ENCODE peak calls at places on chromosomes 4 and X, in eight cellular contexts. R is kidney, V is psoas muscle, W is GM23338, N is breast epithelium, O is WTC11, U is fibroblast of lung, Z is A549. E is an unnamed sample.

GRCh38 chrX:8748855-8749254 is 16.9 kb upstream of the ANOS1 start:
- DNase-seq in R (no peak), V (no peak), W (peak), N (no peak), O (no peak), U (peak), Z (peak), E (no peak)

GRCh38 chr4:103137446-103137827 is 37.8 kb upstream of the BDH2 start:
- DNase-seq in R (no peak), V (no peak), W (no peak), N (no peak), O (no peak), U (no peak), Z (no peak), E (no peak)

GRCh38 chrX:129534816-129535578 is 5.1 kb upstream of the OCRL start:
- DNase-seq in R (no peak), V (no peak), W (no peak), N (no peak), O (no peak), U (no peak), Z (no peak), E (no peak)

GRCh38 chr4:4406455-4407298 is 19.8 kb downstream of the NSG1 start:
- DNase-seq in R (peak), V (no peak), W (no peak), N (no peak), O (no peak), U (no peak), Z (no peak), E (no peak)

GRCh38 chr4:26912069-26912468 is 51.4 kb downstream of the STIM2 start:
- DNase-seq in R (no peak), V (no peak), W (no peak), N (no peak), O (no peak), U (no peak), Z (no peak), E (no peak)

GRCh38 chr4:10109995-10110670 is 6.5 kb downstream of the WDR1 start:
- DNase-seq in R (peak), V (no peak), W (peak), N (no peak), O (no peak), U (no peak), Z (no peak), E (no peak)

GRCh38 chr4:112510468-112511293 is 5.3 kb downstream of the NEUROG2 start:
- DNase-seq in R (no peak), V (no peak), W (peak), N (no peak), O (peak), U (no peak), Z (no peak), E (no peak)

GRCh38 chrX:100070334-100070849 is 339.7 kb downstream of the PCDH19 start:
- DNase-seq in R (no peak), V (no peak), W (peak), N (no peak), O (no peak), U (no peak), Z (no peak), E (no peak)

GRCh38 chr4:158067646-158068045 is 105.2 kb downstream of the GASK1B start:
- DNase-seq in R (no peak), V (no peak), W (no peak), N (no peak), O (no peak), U (no peak), Z (no peak), E (no peak)

GRCh38 chr4:103097112-103097511 is 2.5 kb downstream of the BDH2 start:
- DNase-seq in R (no peak), V (no peak), W (no peak), N (no peak), O (no peak), U (no peak), Z (no peak), E (no peak)

GRCh38 chr4:5503295-5503694 is 205.1 kb downstream of the EVC2 start:
- DNase-seq in R (no peak), V (no peak), W (no peak), N (no peak), O (no peak), U (no peak), Z (no peak), E (no peak)

GRCh38 chr4:142721187-142721586 is 124.9 kb downstream of the INPP4B start:
- DNase-seq in R (no peak), V (no peak), W (no peak), N (no peak), O (no peak), U (no peak), Z (no peak), E (no peak)

GRCh38 chr4:10164877-10165283 is 48.3 kb upstream of the WDR1 start:
- DNase-seq in R (no peak), V (peak), W (peak), N (no peak), O (peak), U (peak), Z (peak), E (no peak)

GRCh38 chrX:66872771-66873170 is 233.9 kb upstream of the EDA2R start:
- DNase-seq in R (no peak), V (no peak), W (no peak), N (no peak), O (no peak), U (no peak), Z (no peak), E (no peak)

GRCh38 chr4:76434901-76435688 is at the start of gene SHROOM3:
- DNase-seq in R (no peak), V (no peak), W (peak), N (no peak), O (no peak), U (no peak), Z (no peak), E (no peak)

GRCh38 chrX:9866633-9867032 is 80.4 kb downstream of the SHROOM2 start:
- DNase-seq in R (no peak), V (no peak), W (no peak), N (no peak), O (no peak), U (peak), Z (no peak), E (no peak)

GRCh38 chrX:75067931-75068330 is 88.2 kb downstream of the ABCB7 start:
- DNase-seq in R (no peak), V (no peak), W (no peak), N (no peak), O (no peak), U (peak), Z (no peak), E (no peak)

GRCh38 chr4:146095091-146095690 is 80.3 kb upstream of the LSM6 start:
- DNase-seq in R (no peak), V (no peak), W (peak), N (no peak), O (peak), U (peak), Z (peak), E (no peak)

GRCh38 chr4:99763635-99764101 is 53.0 kb upstream of the DAPP1 start:
- DNase-seq in R (no peak), V (no peak), W (no peak), N (no peak), O (no peak), U (peak), Z (peak), E (no peak)

GRCh38 chr4:144351306-144351705 is 210.8 kb upstream of the GYPA start:
- DNase-seq in R (no peak), V (no peak), W (no peak), N (no peak), O (no peak), U (no peak), Z (no peak), E (no peak)

GRCh38 chr4:90766837-90767236 is 639.6 kb downstream of the CCSER1 start:
- DNase-seq in R (no peak), V (no peak), W (no peak), N (no peak), O (no peak), U (no peak), Z (no peak), E (no peak)

GRCh38 chrX:150642421-150642820 is 50.8 kb upstream of the MTMR1 start:
- DNase-seq in R (no peak), V (no peak), W (no peak), N (no peak), O (no peak), U (no peak), Z (no peak), E (no peak)

GRCh38 chrX:97046861-97047260 is 163.2 kb downstream of the RPA4 start:
- DNase-seq in R (no peak), V (no peak), W (no peak), N (no peak), O (no peak), U (no peak), Z (no peak), E (no peak)

GRCh38 chr4:55947254-55947882 is 1.4 kb upstream of the CEP135 start:
- DNase-seq in R (no peak), V (no peak), W (no peak), N (no peak), O (no peak), U (peak), Z (no peak), E (no peak)

GRCh38 chr4:51880016-51880915 is 37.3 kb downstream of the DCUN1D4 start:
- DNase-seq in R (no peak), V (no peak), W (no peak), N (no peak), O (no peak), U (no peak), Z (no peak), E (no peak)

GRCh38 chr4:113293043-113293560 is 243.6 kb downstream of the ANK2 start:
- DNase-seq in R (no peak), V (peak), W (peak), N (no peak), O (no peak), U (peak), Z (no peak), E (no peak)

GRCh38 chr4:152920768-152921167 is 15.4 kb upstream of the FHDC1 start:
- DNase-seq in R (no peak), V (no peak), W (peak), N (no peak), O (no peak), U (peak), Z (peak), E (no peak)

GRCh38 chrX:133660356-133660755 is 245.1 kb upstream of the GPC4 start:
- DNase-seq in R (no peak), V (no peak), W (no peak), N (no peak), O (no peak), U (peak), Z (no peak), E (no peak)

GRCh38 chr4:25888781-25889180 is 25.2 kb upstream of the SMIM20 start:
- DNase-seq in R (no peak), V (no peak), W (no peak), N (no peak), O (no peak), U (no peak), Z (no peak), E (no peak)

GRCh38 chr4:69875576-69875975 is 15.6 kb upstream of the SULT1E1 start:
- DNase-seq in R (no peak), V (no peak), W (no peak), N (no peak), O (no peak), U (no peak), Z (no peak), E (no peak)

GRCh38 chr4:174550541-174550940 is 28.3 kb upstream of the HPGD start:
- DNase-seq in R (no peak), V (no peak), W (peak), N (no peak), O (no peak), U (no peak), Z (no peak), E (no peak)

GRCh38 chr4:136741468-136741867 is 790.8 kb downstream of the PCDH18 start:
- DNase-seq in R (no peak), V (no peak), W (no peak), N (no peak), O (no peak), U (peak), Z (peak), E (no peak)

GRCh38 chrX:148204195-148204594 is 223.1 kb downstream of the FMR1NB start:
- DNase-seq in R (no peak), V (no peak), W (no peak), N (no peak), O (no peak), U (no peak), Z (no peak), E (no peak)

GRCh38 chr4:153151535-153152452 is 52.4 kb upstream of the TRIM2 start:
- DNase-seq in R (peak), V (no peak), W (peak), N (no peak), O (peak), U (peak), Z (peak), E (peak)

GRCh38 chr4:183444953-183445543 is 612 bp downstream of the CDKN2AIP start:
- DNase-seq in R (peak), V (no peak), W (peak), N (no peak), O (peak), U (peak), Z (no peak), E (peak)

GRCh38 chrX:96621811-96622210 is 62.8 kb upstream of the DIAPH2 start:
- DNase-seq in R (no peak), V (no peak), W (no peak), N (no peak), O (no peak), U (peak), Z (no peak), E (no peak)

GRCh38 chr4:186979966-186980745 is 256.5 kb upstream of the FAT1 start:
- DNase-seq in R (no peak), V (no peak), W (no peak), N (no peak), O (no peak), U (peak), Z (no peak), E (no peak)

GRCh38 chrX:154374361-154375155 is at the start of gene FLNA:
- DNase-seq in R (peak), V (peak), W (peak), N (no peak), O (peak), U (no peak), Z (no peak), E (no peak)

DNA sequence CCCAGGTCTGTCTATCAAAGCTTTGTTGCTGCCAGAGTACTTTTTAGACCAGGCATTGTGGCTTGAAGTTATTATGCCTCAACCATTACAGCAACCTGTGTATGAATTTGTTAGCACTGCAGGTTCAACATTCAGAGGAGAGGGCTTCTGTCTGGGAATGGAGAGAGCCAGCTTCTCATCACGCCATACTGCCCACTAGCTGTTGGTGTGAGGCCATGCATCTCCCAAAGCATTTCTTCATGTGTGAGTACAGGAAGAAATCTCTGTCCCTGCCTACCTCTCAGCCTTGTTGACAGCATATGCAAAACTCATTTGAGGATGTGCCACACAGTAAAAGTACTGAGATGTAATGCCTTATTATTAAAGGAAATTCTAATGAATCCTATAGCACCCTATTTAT is 76.9 kb upstream of the PPARGC1A start:
- DNase-seq in R (no peak), V (no peak), W (peak), N (no peak), O (peak), U (peak), Z (no peak), E (no peak)
- TF ChIP-seq CTCF in R (peak), V (peak), W (peak), N (no peak), O (peak), U (peak), Z (no peak), E (peak)

GRCh38 chr4:163273203-163273602 is 59.2 kb downstream of the NPY1R start:
- DNase-seq in R (no peak), V (no peak), W (no peak), N (no peak), O (no peak), U (no peak), Z (no peak), E (no peak)
- TF ChIP-seq CTCF in R (no peak), V (no peak), W (no peak), N (no peak), O (no peak), U (no peak), Z (no peak), E (no peak)

GRCh38 chr4:83074086-83074704 is 39.2 kb downstream of the COPS4 start:
- DNase-seq in R (no peak), V (no peak), W (peak), N (no peak), O (no peak), U (peak), Z (peak), E (no peak)
- TF ChIP-seq CTCF in R (peak), V (peak), W (peak), N (peak), O (peak), U (peak), Z (peak), E (peak)

DNA sequence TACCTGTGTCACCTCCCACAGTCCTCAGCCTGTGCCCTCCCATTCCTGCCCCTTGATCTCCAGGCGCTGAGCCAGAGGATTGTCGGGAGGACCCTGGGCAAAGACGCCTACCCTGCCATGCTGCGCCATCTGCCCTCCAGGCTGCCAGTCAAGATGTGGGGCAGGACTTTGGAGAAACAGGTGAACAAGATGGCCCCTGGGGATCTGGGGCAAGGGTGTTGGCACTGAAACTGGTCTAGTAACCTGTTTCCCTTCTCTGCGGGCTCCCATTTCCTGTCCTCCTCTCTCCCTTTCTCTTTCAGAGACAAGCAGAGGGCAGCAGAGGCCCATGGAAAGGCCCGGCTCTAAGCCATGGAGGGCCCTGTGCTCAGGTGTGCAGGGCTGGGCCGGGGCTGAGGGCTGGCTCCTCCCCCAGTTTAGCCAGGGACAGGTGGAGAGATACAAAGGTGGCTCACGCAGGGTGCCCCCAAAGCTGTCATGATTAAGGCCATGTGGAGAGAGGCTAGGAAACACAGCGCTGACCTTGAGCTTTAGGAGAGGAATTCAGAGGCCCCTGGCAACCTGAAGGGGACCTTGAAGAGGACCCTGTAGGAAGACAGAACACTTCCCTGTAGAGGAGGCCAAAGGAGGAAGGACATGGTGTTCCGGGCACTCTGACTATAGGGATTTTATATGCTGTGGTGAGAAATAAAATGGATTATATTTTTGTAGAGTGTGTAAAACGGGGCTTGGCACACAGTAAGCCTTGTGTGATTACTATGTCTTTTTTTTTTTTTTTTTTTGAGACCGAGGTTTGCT is at the start of gene GLOD5:
- DNase-seq in R (no peak), V (no peak), W (peak), N (peak), O (peak), U (no peak), Z (peak), E (peak)
- TF ChIP-seq CTCF in R (peak), V (no peak), W (peak), N (peak), O (no peak), U (no peak), Z (peak), E (peak)

DNA sequence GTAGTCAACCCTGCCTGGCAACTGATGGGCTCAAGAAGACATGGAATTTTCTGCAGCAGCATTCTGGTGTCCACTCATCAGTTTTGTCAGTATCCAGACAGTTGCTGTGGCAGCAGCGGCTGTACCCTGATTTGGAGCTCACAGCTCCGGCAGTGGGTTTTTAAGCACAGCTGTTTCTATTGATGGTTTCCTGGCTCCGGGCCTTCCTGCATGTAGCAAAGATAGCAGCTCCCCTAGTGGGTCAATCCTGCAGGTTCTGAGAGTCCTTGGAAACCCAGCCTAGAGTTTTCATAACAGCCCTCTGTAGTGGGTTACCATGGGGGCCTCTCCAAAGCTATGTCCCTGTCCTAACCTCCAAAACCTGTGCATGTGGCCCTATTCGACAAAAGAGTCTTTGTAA is 84.0 kb upstream of the ATP6AP2 start:
- DNase-seq in R (no peak), V (no peak), W (peak), N (no peak), O (peak), U (peak), Z (no peak), E (no peak)
- TF ChIP-seq CTCF in R (no peak), V (peak), W (peak), N (no peak), O (no peak), U (peak), Z (no peak), E (peak)